ENCODE peak calls at places on chromosomes 3 and 15, in six cellular contexts. I, M, D, J, H and V are unnamed samples.

GRCh38 chr3:11661052-11661656 is 17.4 kb upstream of the VGLL4 start:
- DNase-seq in I (no peak), M (no peak), D (no peak), J (no peak), H (no peak), V (no peak)

GRCh38 chr15:69662668-69663000 is 210.0 kb downstream of the RPLP1 start:
- DNase-seq in I (no peak), M (no peak), D (no peak), J (no peak), H (no peak), V (no peak)

GRCh38 chr3:148750296-148750695 is 52.6 kb downstream of the AGTR1 start:
- DNase-seq in I (no peak), M (no peak), D (peak), J (no peak), H (no peak), V (no peak)

GRCh38 chr3:123610331-123610730 is 25.5 kb upstream of the HACD2 start:
- DNase-seq in I (no peak), M (no peak), D (no peak), J (no peak), H (no peak), V (no peak)

GRCh38 chr3:42613462-42613861 is 13.0 kb downstream of the NKTR start:
- DNase-seq in I (no peak), M (peak), D (peak), J (no peak), H (peak), V (no peak)

GRCh38 chr3:124558898-124559649 is 171.2 kb upstream of the UMPS start:
- DNase-seq in I (peak), M (peak), D (peak), J (no peak), H (peak), V (no peak)

GRCh38 chr15:78037328-78037727 is 40.2 kb downstream of the TBC1D2B start:
- DNase-seq in I (no peak), M (no peak), D (no peak), J (no peak), H (no peak), V (no peak)

GRCh38 chr15:60471314-60471713 is 7.6 kb downstream of the ICE2 start:
- DNase-seq in I (no peak), M (peak), D (no peak), J (no peak), H (no peak), V (no peak)

GRCh38 chr3:71201939-71202338 is 381.6 kb downstream of the FOXP1 start:
- DNase-seq in I (no peak), M (peak), D (peak), J (no peak), H (peak), V (no peak)

GRCh38 chr3:147649475-147649874 is 240.3 kb downstream of the ZIC1 start:
- DNase-seq in I (no peak), M (no peak), D (no peak), J (no peak), H (no peak), V (no peak)

GRCh38 chr15:53323197-53323596 is 436.3 kb downstream of the WDR72 start:
- DNase-seq in I (no peak), M (no peak), D (no peak), J (no peak), H (no peak), V (no peak)

GRCh38 chr15:31306426-31307269 is 20.0 kb upstream of the KLF13 start:
- DNase-seq in I (no peak), M (no peak), D (no peak), J (peak), H (no peak), V (no peak)

GRCh38 chr15:59437473-59437776 is 561 bp upstream of the FAM81A start:
- DNase-seq in I (no peak), M (no peak), D (no peak), J (no peak), H (no peak), V (no peak)
- H3K4me3 ChIP-seq in I (peak), M (peak), D (peak), J (peak), H (peak), V (peak)

GRCh38 chr3:14178247-14179113 is at the start of the genes LSM3 and XPC:
- DNase-seq in I (peak), M (peak), D (peak), J (peak), H (peak), V (peak)
- H3K4me3 ChIP-seq in I (peak), M (peak), D (peak), J (peak), H (peak), V (peak)

GRCh38 chr15:63506537-63507035 is 2.2 kb downstream of the USP3 start:
- DNase-seq in I (no peak), M (peak), D (peak), J (no peak), H (peak), V (no peak)
- H3K4me3 ChIP-seq in I (no peak), M (peak), D (no peak), J (peak), H (peak), V (peak)

DNA sequence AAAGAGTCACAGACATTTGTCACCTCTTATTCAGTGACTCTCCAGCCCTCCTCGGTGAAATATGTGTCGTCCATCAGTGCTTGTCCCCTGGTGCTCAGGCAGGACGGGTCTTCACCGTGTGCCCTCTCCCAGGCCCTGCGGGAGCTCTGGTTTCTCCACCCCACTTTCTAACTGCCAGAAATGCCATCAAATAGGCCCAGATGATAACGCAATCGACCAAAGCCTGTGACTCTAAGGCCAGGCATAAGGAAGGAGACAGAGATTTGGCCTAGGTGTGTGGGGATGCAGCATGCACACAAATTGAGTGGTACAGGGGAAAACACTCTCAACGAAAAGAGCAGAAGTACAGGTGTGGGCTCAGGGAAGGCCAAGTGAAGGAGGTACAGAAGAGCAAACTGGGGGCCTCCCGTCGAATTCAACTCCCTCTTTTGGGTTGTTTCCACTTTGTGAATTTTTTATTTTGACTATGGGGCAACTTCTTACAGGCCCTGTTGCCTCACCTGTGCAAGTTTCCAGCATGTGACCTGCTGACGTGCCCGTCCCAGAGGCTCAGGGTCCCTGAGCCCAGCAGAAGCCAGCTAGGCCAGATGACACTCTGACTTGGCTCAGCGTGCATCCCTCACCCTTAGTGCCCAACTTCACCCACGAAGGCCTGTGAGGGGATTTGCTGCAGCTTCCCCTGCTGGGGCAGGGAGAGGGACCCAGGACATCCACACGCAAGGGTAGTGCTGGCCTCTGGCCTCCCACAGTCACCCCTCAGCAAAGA is 4.7 kb downstream of the NUP210 start:
- DNase-seq in I (no peak), M (no peak), D (no peak), J (no peak), H (no peak), V (no peak)
- H3K4me3 ChIP-seq in I (no peak), M (no peak), D (no peak), J (no peak), H (no peak), V (peak)